ENCODE peak calls at places on chromosome 10, in nine cellular contexts. One of them, this sample, is unnamed.

GRCh38 chr10:24349379-24350110 is 140.6 kb downstream of the KIAA1217 start:
- DNase-seq in activated CD8-positive, alpha-beta memory T cell treated with anti-CD3 and anti-CD28 coated beads, Interleukin-2, amount 10 ng/mL, durations not matched to agents 7 days and 5 days: no peak
- DNase-seq in activated T-cell treated with anti-CD3 and anti-CD28 coated beads for 1 hour: no peak
- DNase-seq in left kidney: peak
- DNase-seq in Calu3: no peak
- DNase-seq in stimulated activated naive B cell treated with anti-CD40 and anti-IgM and Interleukin-4, amounts not matched to agents 10 μg/mL and 1 μg/mL and 100 μg/mL, for 72 hours: no peak
- DNase-seq in tibial nerve: no peak
- DNase-seq in PC-3: peak
- DNase-seq in CD8-positive, alpha-beta memory T cell: no peak
- DNase-seq in this sample: peak

GRCh38 chr10:133444342-133445267 is 9.1 kb upstream of the SCART1 start:
- DNase-seq in activated CD8-positive, alpha-beta memory T cell treated with anti-CD3 and anti-CD28 coated beads, Interleukin-2, amount 10 ng/mL, durations not matched to agents 7 days and 5 days: no peak
- DNase-seq in activated T-cell treated with anti-CD3 and anti-CD28 coated beads for 1 hour: no peak
- DNase-seq in left kidney: no peak
- DNase-seq in Calu3: no peak
- DNase-seq in stimulated activated naive B cell treated with anti-CD40 and anti-IgM and Interleukin-4, amounts not matched to agents 10 μg/mL and 1 μg/mL and 100 μg/mL, for 72 hours: no peak
- DNase-seq in tibial nerve: no peak
- DNase-seq in PC-3: no peak
- DNase-seq in CD8-positive, alpha-beta memory T cell: no peak
- DNase-seq in this sample: no peak

GRCh38 chr10:77841711-77842375 is 84.7 kb downstream of the DLG5 start:
- DNase-seq in activated CD8-positive, alpha-beta memory T cell treated with anti-CD3 and anti-CD28 coated beads, Interleukin-2, amount 10 ng/mL, durations not matched to agents 7 days and 5 days: no peak
- DNase-seq in activated T-cell treated with anti-CD3 and anti-CD28 coated beads for 1 hour: no peak
- DNase-seq in left kidney: peak
- DNase-seq in Calu3: no peak
- DNase-seq in stimulated activated naive B cell treated with anti-CD40 and anti-IgM and Interleukin-4, amounts not matched to agents 10 μg/mL and 1 μg/mL and 100 μg/mL, for 72 hours: no peak
- DNase-seq in tibial nerve: no peak
- DNase-seq in PC-3: no peak
- DNase-seq in CD8-positive, alpha-beta memory T cell: no peak
- DNase-seq in this sample: no peak

GRCh38 chr10:84004206-84004605 is 135.1 kb upstream of the GHITM start:
- DNase-seq in activated CD8-positive, alpha-beta memory T cell treated with anti-CD3 and anti-CD28 coated beads, Interleukin-2, amount 10 ng/mL, durations not matched to agents 7 days and 5 days: no peak
- DNase-seq in activated T-cell treated with anti-CD3 and anti-CD28 coated beads for 1 hour: no peak
- DNase-seq in left kidney: no peak
- DNase-seq in Calu3: no peak
- DNase-seq in stimulated activated naive B cell treated with anti-CD40 and anti-IgM and Interleukin-4, amounts not matched to agents 10 μg/mL and 1 μg/mL and 100 μg/mL, for 72 hours: no peak
- DNase-seq in tibial nerve: no peak
- DNase-seq in PC-3: no peak
- DNase-seq in CD8-positive, alpha-beta memory T cell: no peak
- DNase-seq in this sample: no peak

GRCh38 chr10:22997102-22997501 is 69.2 kb downstream of the ARMC3 start:
- DNase-seq in activated CD8-positive, alpha-beta memory T cell treated with anti-CD3 and anti-CD28 coated beads, Interleukin-2, amount 10 ng/mL, durations not matched to agents 7 days and 5 days: no peak
- DNase-seq in activated T-cell treated with anti-CD3 and anti-CD28 coated beads for 1 hour: no peak
- DNase-seq in left kidney: no peak
- DNase-seq in Calu3: peak
- DNase-seq in stimulated activated naive B cell treated with anti-CD40 and anti-IgM and Interleukin-4, amounts not matched to agents 10 μg/mL and 1 μg/mL and 100 μg/mL, for 72 hours: no peak
- DNase-seq in tibial nerve: no peak
- DNase-seq in PC-3: no peak
- DNase-seq in CD8-positive, alpha-beta memory T cell: no peak
- DNase-seq in this sample: no peak

GRCh38 chr10:63457576-63457975 is 8.2 kb downstream of the JMJD1C start:
- DNase-seq in activated CD8-positive, alpha-beta memory T cell treated with anti-CD3 and anti-CD28 coated beads, Interleukin-2, amount 10 ng/mL, durations not matched to agents 7 days and 5 days: no peak
- DNase-seq in activated T-cell treated with anti-CD3 and anti-CD28 coated beads for 1 hour: no peak
- DNase-seq in left kidney: no peak
- DNase-seq in Calu3: no peak
- DNase-seq in stimulated activated naive B cell treated with anti-CD40 and anti-IgM and Interleukin-4, amounts not matched to agents 10 μg/mL and 1 μg/mL and 100 μg/mL, for 72 hours: no peak
- DNase-seq in tibial nerve: no peak
- DNase-seq in PC-3: no peak
- DNase-seq in CD8-positive, alpha-beta memory T cell: no peak
- DNase-seq in this sample: no peak

GRCh38 chr10:84238909-84239308 is 2.4 kb downstream of the LRIT1 start:
- DNase-seq in activated CD8-positive, alpha-beta memory T cell treated with anti-CD3 and anti-CD28 coated beads, Interleukin-2, amount 10 ng/mL, durations not matched to agents 7 days and 5 days: no peak
- DNase-seq in activated T-cell treated with anti-CD3 and anti-CD28 coated beads for 1 hour: no peak
- DNase-seq in left kidney: no peak
- DNase-seq in Calu3: no peak
- DNase-seq in stimulated activated naive B cell treated with anti-CD40 and anti-IgM and Interleukin-4, amounts not matched to agents 10 μg/mL and 1 μg/mL and 100 μg/mL, for 72 hours: no peak
- DNase-seq in tibial nerve: no peak
- DNase-seq in PC-3: peak
- DNase-seq in CD8-positive, alpha-beta memory T cell: no peak
- DNase-seq in this sample: no peak

GRCh38 chr10:84335516-84335915 is 7.1 kb downstream of the CCSER2 start:
- DNase-seq in activated CD8-positive, alpha-beta memory T cell treated with anti-CD3 and anti-CD28 coated beads, Interleukin-2, amount 10 ng/mL, durations not matched to agents 7 days and 5 days: no peak
- DNase-seq in activated T-cell treated with anti-CD3 and anti-CD28 coated beads for 1 hour: no peak
- DNase-seq in left kidney: peak
- DNase-seq in Calu3: no peak
- DNase-seq in stimulated activated naive B cell treated with anti-CD40 and anti-IgM and Interleukin-4, amounts not matched to agents 10 μg/mL and 1 μg/mL and 100 μg/mL, for 72 hours: no peak
- DNase-seq in tibial nerve: no peak
- DNase-seq in PC-3: no peak
- DNase-seq in CD8-positive, alpha-beta memory T cell: no peak
- DNase-seq in this sample: no peak

GRCh38 chr10:125263551-125263950 is 103.2 kb upstream of the CTBP2 start:
- DNase-seq in activated CD8-positive, alpha-beta memory T cell treated with anti-CD3 and anti-CD28 coated beads, Interleukin-2, amount 10 ng/mL, durations not matched to agents 7 days and 5 days: no peak
- DNase-seq in activated T-cell treated with anti-CD3 and anti-CD28 coated beads for 1 hour: no peak
- DNase-seq in left kidney: no peak
- DNase-seq in Calu3: peak
- DNase-seq in stimulated activated naive B cell treated with anti-CD40 and anti-IgM and Interleukin-4, amounts not matched to agents 10 μg/mL and 1 μg/mL and 100 μg/mL, for 72 hours: no peak
- DNase-seq in tibial nerve: no peak
- DNase-seq in PC-3: peak
- DNase-seq in CD8-positive, alpha-beta memory T cell: no peak
- DNase-seq in this sample: no peak

GRCh38 chr10:78920011-78920410 is 148.8 kb upstream of the ZMIZ1 start:
- DNase-seq in activated CD8-positive, alpha-beta memory T cell treated with anti-CD3 and anti-CD28 coated beads, Interleukin-2, amount 10 ng/mL, durations not matched to agents 7 days and 5 days: no peak
- DNase-seq in activated T-cell treated with anti-CD3 and anti-CD28 coated beads for 1 hour: no peak
- DNase-seq in left kidney: no peak
- DNase-seq in Calu3: no peak
- DNase-seq in stimulated activated naive B cell treated with anti-CD40 and anti-IgM and Interleukin-4, amounts not matched to agents 10 μg/mL and 1 μg/mL and 100 μg/mL, for 72 hours: no peak
- DNase-seq in tibial nerve: no peak
- DNase-seq in PC-3: no peak
- DNase-seq in CD8-positive, alpha-beta memory T cell: no peak
- DNase-seq in this sample: no peak

GRCh38 chr10:126684171-126684745 is 13.8 kb upstream of the C10orf90 start:
- DNase-seq in activated CD8-positive, alpha-beta memory T cell treated with anti-CD3 and anti-CD28 coated beads, Interleukin-2, amount 10 ng/mL, durations not matched to agents 7 days and 5 days: no peak
- DNase-seq in activated T-cell treated with anti-CD3 and anti-CD28 coated beads for 1 hour: no peak
- DNase-seq in left kidney: no peak
- DNase-seq in Calu3: no peak
- DNase-seq in stimulated activated naive B cell treated with anti-CD40 and anti-IgM and Interleukin-4, amounts not matched to agents 10 μg/mL and 1 μg/mL and 100 μg/mL, for 72 hours: no peak
- DNase-seq in tibial nerve: no peak
- DNase-seq in PC-3: peak
- DNase-seq in CD8-positive, alpha-beta memory T cell: no peak
- DNase-seq in this sample: no peak

GRCh38 chr10:100978121-100978895 is 9.0 kb downstream of the MRPL43 start:
- DNase-seq in activated CD8-positive, alpha-beta memory T cell treated with anti-CD3 and anti-CD28 coated beads, Interleukin-2, amount 10 ng/mL, durations not matched to agents 7 days and 5 days: peak
- DNase-seq in activated T-cell treated with anti-CD3 and anti-CD28 coated beads for 1 hour: no peak
- DNase-seq in left kidney: no peak
- DNase-seq in Calu3: no peak
- DNase-seq in stimulated activated naive B cell treated with anti-CD40 and anti-IgM and Interleukin-4, amounts not matched to agents 10 μg/mL and 1 μg/mL and 100 μg/mL, for 72 hours: no peak
- DNase-seq in tibial nerve: no peak
- DNase-seq in PC-3: no peak
- DNase-seq in CD8-positive, alpha-beta memory T cell: no peak
- DNase-seq in this sample: no peak

GRCh38 chr10:124917168-124917938 is 24.6 kb upstream of the ZRANB1 start:
- DNase-seq in activated CD8-positive, alpha-beta memory T cell treated with anti-CD3 and anti-CD28 coated beads, Interleukin-2, amount 10 ng/mL, durations not matched to agents 7 days and 5 days: peak
- DNase-seq in activated T-cell treated with anti-CD3 and anti-CD28 coated beads for 1 hour: peak
- DNase-seq in left kidney: peak
- DNase-seq in Calu3: peak
- DNase-seq in stimulated activated naive B cell treated with anti-CD40 and anti-IgM and Interleukin-4, amounts not matched to agents 10 μg/mL and 1 μg/mL and 100 μg/mL, for 72 hours: peak
- DNase-seq in tibial nerve: peak
- DNase-seq in PC-3: peak
- DNase-seq in CD8-positive, alpha-beta memory T cell: peak
- DNase-seq in this sample: no peak

GRCh38 chr10:96044686-96045085 is 1.3 kb downstream of the CCNJ start:
- DNase-seq in activated CD8-positive, alpha-beta memory T cell treated with anti-CD3 and anti-CD28 coated beads, Interleukin-2, amount 10 ng/mL, durations not matched to agents 7 days and 5 days: no peak
- DNase-seq in activated T-cell treated with anti-CD3 and anti-CD28 coated beads for 1 hour: no peak
- DNase-seq in left kidney: peak
- DNase-seq in Calu3: no peak
- DNase-seq in stimulated activated naive B cell treated with anti-CD40 and anti-IgM and Interleukin-4, amounts not matched to agents 10 μg/mL and 1 μg/mL and 100 μg/mL, for 72 hours: no peak
- DNase-seq in tibial nerve: peak
- DNase-seq in PC-3: peak
- DNase-seq in CD8-positive, alpha-beta memory T cell: no peak
- DNase-seq in this sample: peak

GRCh38 chr10:128125944-128126764 is at the start of gene MKI67:
- DNase-seq in activated CD8-positive, alpha-beta memory T cell treated with anti-CD3 and anti-CD28 coated beads, Interleukin-2, amount 10 ng/mL, durations not matched to agents 7 days and 5 days: peak
- DNase-seq in activated T-cell treated with anti-CD3 and anti-CD28 coated beads for 1 hour: peak
- DNase-seq in left kidney: peak
- DNase-seq in Calu3: peak
- DNase-seq in stimulated activated naive B cell treated with anti-CD40 and anti-IgM and Interleukin-4, amounts not matched to agents 10 μg/mL and 1 μg/mL and 100 μg/mL, for 72 hours: peak
- DNase-seq in tibial nerve: peak
- DNase-seq in PC-3: peak
- DNase-seq in CD8-positive, alpha-beta memory T cell: peak
- DNase-seq in this sample: peak

GRCh38 chr10:58666024-58666423 is 153.4 kb downstream of the BICC1 start:
- DNase-seq in activated CD8-positive, alpha-beta memory T cell treated with anti-CD3 and anti-CD28 coated beads, Interleukin-2, amount 10 ng/mL, durations not matched to agents 7 days and 5 days: no peak
- DNase-seq in activated T-cell treated with anti-CD3 and anti-CD28 coated beads for 1 hour: no peak
- DNase-seq in left kidney: no peak
- DNase-seq in Calu3: peak
- DNase-seq in stimulated activated naive B cell treated with anti-CD40 and anti-IgM and Interleukin-4, amounts not matched to agents 10 μg/mL and 1 μg/mL and 100 μg/mL, for 72 hours: no peak
- DNase-seq in tibial nerve: no peak
- DNase-seq in PC-3: peak
- DNase-seq in CD8-positive, alpha-beta memory T cell: peak
- DNase-seq in this sample: no peak

GRCh38 chr10:92913973-92914372 is 65.7 kb downstream of the EXOC6 start:
- DNase-seq in activated CD8-positive, alpha-beta memory T cell treated with anti-CD3 and anti-CD28 coated beads, Interleukin-2, amount 10 ng/mL, durations not matched to agents 7 days and 5 days: no peak
- DNase-seq in activated T-cell treated with anti-CD3 and anti-CD28 coated beads for 1 hour: no peak
- DNase-seq in left kidney: no peak
- DNase-seq in Calu3: no peak
- DNase-seq in stimulated activated naive B cell treated with anti-CD40 and anti-IgM and Interleukin-4, amounts not matched to agents 10 μg/mL and 1 μg/mL and 100 μg/mL, for 72 hours: no peak
- DNase-seq in tibial nerve: no peak
- DNase-seq in PC-3: no peak
- DNase-seq in CD8-positive, alpha-beta memory T cell: no peak
- DNase-seq in this sample: no peak

GRCh38 chr10:132783165-132783736 is 2.7 kb downstream of the NKX6-2 start:
- DNase-seq in activated CD8-positive, alpha-beta memory T cell treated with anti-CD3 and anti-CD28 coated beads, Interleukin-2, amount 10 ng/mL, durations not matched to agents 7 days and 5 days: no peak
- DNase-seq in activated T-cell treated with anti-CD3 and anti-CD28 coated beads for 1 hour: no peak
- DNase-seq in left kidney: peak
- DNase-seq in Calu3: no peak
- DNase-seq in stimulated activated naive B cell treated with anti-CD40 and anti-IgM and Interleukin-4, amounts not matched to agents 10 μg/mL and 1 μg/mL and 100 μg/mL, for 72 hours: no peak
- DNase-seq in tibial nerve: no peak
- DNase-seq in PC-3: no peak
- DNase-seq in CD8-positive, alpha-beta memory T cell: no peak
- DNase-seq in this sample: no peak

This sample was measured in fibroblast of the conjunctiva.